ENCODE peak calls at places on chromosome 3, in seven cellular contexts. One of them, this sample, is unnamed.

GRCh38 chr3:193680220-193680619 is 87.2 kb downstream of the OPA1 start:
- DNase-seq in HepG2: no peak
- DNase-seq in SK-N-SH: no peak
- DNase-seq in HCT116: no peak
- DNase-seq in H1: no peak
- DNase-seq in K562: no peak
- DNase-seq in GM12878: no peak
- DNase-seq in this sample: no peak

GRCh38 chr3:60746690-60747416 is 504.4 kb downstream of the FHIT start:
- DNase-seq in HepG2: no peak
- DNase-seq in SK-N-SH: no peak
- DNase-seq in HCT116: no peak
- DNase-seq in H1: no peak
- DNase-seq in K562: no peak
- DNase-seq in GM12878: no peak
- DNase-seq in this sample: no peak

GRCh38 chr3:71130516-71131384 is 452.8 kb downstream of the FOXP1 start:
- DNase-seq in HepG2: peak; percentile 35
- DNase-seq in SK-N-SH: no peak
- DNase-seq in HCT116: no peak
- DNase-seq in H1: no peak
- DNase-seq in K562: no peak
- DNase-seq in GM12878: no peak
- DNase-seq in this sample: peak; percentile 46

GRCh38 chr3:141386611-141387110 is 18.4 kb downstream of the ZBTB38 start:
- DNase-seq in HepG2: no peak
- DNase-seq in SK-N-SH: no peak
- DNase-seq in HCT116: no peak
- DNase-seq in H1: no peak
- DNase-seq in K562: no peak
- DNase-seq in GM12878: no peak
- DNase-seq in this sample: no peak

GRCh38 chr3:46585799-46586693 is 19.9 kb upstream of the LRRC2 start:
- DNase-seq in HepG2: peak; percentile 81
- DNase-seq in SK-N-SH: no peak
- DNase-seq in HCT116: no peak
- DNase-seq in H1: no peak
- DNase-seq in K562: no peak
- DNase-seq in GM12878: no peak
- DNase-seq in this sample: no peak

GRCh38 chr3:93991286-93992030 is 11.5 kb downstream of the ARL13B start:
- DNase-seq in HepG2: no peak
- DNase-seq in SK-N-SH: no peak
- DNase-seq in HCT116: no peak
- DNase-seq in H1: no peak
- DNase-seq in K562: no peak
- DNase-seq in GM12878: no peak
- DNase-seq in this sample: no peak

GRCh38 chr3:34626699-34627098 is 828.3 kb downstream of the PDCD6IP start:
- DNase-seq in HepG2: no peak
- DNase-seq in SK-N-SH: no peak
- DNase-seq in HCT116: no peak
- DNase-seq in H1: no peak
- DNase-seq in K562: no peak
- DNase-seq in GM12878: no peak
- DNase-seq in this sample: no peak

GRCh38 chr3:22608093-22608492 is 595.0 kb upstream of the UBE2E2 start:
- DNase-seq in HepG2: no peak
- DNase-seq in SK-N-SH: no peak
- DNase-seq in HCT116: no peak
- DNase-seq in H1: no peak
- DNase-seq in K562: no peak
- DNase-seq in GM12878: no peak
- DNase-seq in this sample: no peak

GRCh38 chr3:126130981-126131750 is 47.2 kb upstream of the SLC41A3 start:
- DNase-seq in HepG2: no peak
- DNase-seq in SK-N-SH: peak; percentile 2
- DNase-seq in HCT116: no peak
- DNase-seq in H1: peak; percentile 8
- DNase-seq in K562: no peak
- DNase-seq in GM12878: no peak
- DNase-seq in this sample: no peak

GRCh38 chr3:32249184-32249782 is 10.8 kb downstream of the CMTM8 start:
- DNase-seq in HepG2: no peak
- DNase-seq in SK-N-SH: no peak
- DNase-seq in HCT116: peak; percentile 69
- DNase-seq in H1: no peak
- DNase-seq in K562: no peak
- DNase-seq in GM12878: no peak
- DNase-seq in this sample: peak; percentile 12

GRCh38 chr3:108006901-108007331 is 83.9 kb downstream of the CD47 start:
- DNase-seq in HepG2: no peak
- DNase-seq in SK-N-SH: no peak
- DNase-seq in HCT116: no peak
- DNase-seq in H1: no peak
- DNase-seq in K562: no peak
- DNase-seq in GM12878: no peak
- DNase-seq in this sample: no peak

GRCh38 chr3:72488736-72489030 is 359.6 kb downstream of the SHQ1 start:
- DNase-seq in HepG2: no peak
- DNase-seq in SK-N-SH: no peak
- DNase-seq in HCT116: no peak
- DNase-seq in H1: no peak
- DNase-seq in K562: no peak
- DNase-seq in GM12878: no peak
- DNase-seq in this sample: no peak

GRCh38 chr3:180802837-180803236 is 109.6 kb upstream of the FXR1 start:
- DNase-seq in HepG2: peak; percentile 28
- DNase-seq in SK-N-SH: peak; percentile 32
- DNase-seq in HCT116: peak; percentile 3
- DNase-seq in H1: no peak
- DNase-seq in K562: no peak
- DNase-seq in GM12878: no peak
- DNase-seq in this sample: peak; percentile 47

GRCh38 chr3:123026551-123027291 is 842 bp downstream of the SEMA5B start:
- DNase-seq in HepG2: no peak
- DNase-seq in SK-N-SH: peak; percentile 79
- DNase-seq in HCT116: no peak
- DNase-seq in H1: peak; percentile 87
- DNase-seq in K562: no peak
- DNase-seq in GM12878: no peak
- DNase-seq in this sample: peak; percentile 31

GRCh38 chr3:73469331-73469730 is 155.4 kb downstream of the PDZRN3 start:
- DNase-seq in HepG2: no peak
- DNase-seq in SK-N-SH: no peak
- DNase-seq in HCT116: no peak
- DNase-seq in H1: no peak
- DNase-seq in K562: no peak
- DNase-seq in GM12878: no peak
- DNase-seq in this sample: no peak

GRCh38 chr3:53696401-53697172 is 149.6 kb downstream of the CHDH start:
- DNase-seq in HepG2: no peak
- DNase-seq in SK-N-SH: no peak
- DNase-seq in HCT116: no peak
- DNase-seq in H1: peak; percentile 34
- DNase-seq in K562: no peak
- DNase-seq in GM12878: no peak
- DNase-seq in this sample: no peak

GRCh38 chr3:78703944-78704343 is 1063.9 kb downstream of the ROBO1 start:
- DNase-seq in HepG2: no peak
- DNase-seq in SK-N-SH: no peak
- DNase-seq in HCT116: no peak
- DNase-seq in H1: no peak
- DNase-seq in K562: no peak
- DNase-seq in GM12878: no peak
- DNase-seq in this sample: no peak

GRCh38 chr3:45365060-45365459 is 23.3 kb upstream of the LARS2 start:
- DNase-seq in HepG2: no peak
- DNase-seq in SK-N-SH: no peak
- DNase-seq in HCT116: no peak
- DNase-seq in H1: no peak
- DNase-seq in K562: no peak
- DNase-seq in GM12878: no peak
- DNase-seq in this sample: no peak
- TF ChIP-seq JUND in HepG2: no peak
- TF ChIP-seq JUND in SK-N-SH: peak; percentile 26
- TF ChIP-seq JUND in HCT116: no peak
- TF ChIP-seq JUND in H1: no peak
- TF ChIP-seq JUND in K562: no peak
- TF ChIP-seq JUND in GM12878: no peak
- TF ChIP-seq JUND in this sample: no peak

GRCh38 chr3:183293966-183294365 is 40.9 kb downstream of the B3GNT5 start:
- DNase-seq in HepG2: no peak
- DNase-seq in SK-N-SH: no peak
- DNase-seq in HCT116: no peak
- DNase-seq in H1: no peak
- DNase-seq in K562: no peak
- DNase-seq in GM12878: no peak
- DNase-seq in this sample: no peak

GRCh38 chr3:183298708-183299153 is 45.7 kb downstream of the B3GNT5 start:
- DNase-seq in HepG2: no peak
- DNase-seq in SK-N-SH: no peak
- DNase-seq in HCT116: no peak
- DNase-seq in H1: peak; percentile 54
- DNase-seq in K562: peak; percentile 43
- DNase-seq in GM12878: no peak
- DNase-seq in this sample: no peak

GRCh38 chr3:183291511-183292031 is 38.5 kb downstream of the B3GNT5 start:
- DNase-seq in HepG2: peak; percentile 78
- DNase-seq in SK-N-SH: no peak
- DNase-seq in HCT116: no peak
- DNase-seq in H1: no peak
- DNase-seq in K562: no peak
- DNase-seq in GM12878: no peak
- DNase-seq in this sample: peak; percentile 96

GRCh38 chr3:183296944-183297343 is 43.9 kb downstream of the B3GNT5 start:
- DNase-seq in HepG2: no peak
- DNase-seq in SK-N-SH: no peak
- DNase-seq in HCT116: no peak
- DNase-seq in H1: no peak
- DNase-seq in K562: no peak
- DNase-seq in GM12878: no peak
- DNase-seq in this sample: peak; percentile 53

GRCh38 chr3:183295211-183295610 is 42.2 kb downstream of the B3GNT5 start:
- DNase-seq in HepG2: peak; percentile 18
- DNase-seq in SK-N-SH: no peak
- DNase-seq in HCT116: no peak
- DNase-seq in H1: no peak
- DNase-seq in K562: no peak
- DNase-seq in GM12878: no peak
- DNase-seq in this sample: peak; percentile 100
- TF ChIP-seq JUND in HepG2: no peak
- TF ChIP-seq JUND in SK-N-SH: no peak
- TF ChIP-seq JUND in HCT116: no peak
- TF ChIP-seq JUND in H1: no peak
- TF ChIP-seq JUND in K562: no peak
- TF ChIP-seq JUND in GM12878: no peak
- TF ChIP-seq JUND in this sample: peak; percentile 93

GRCh38 chr3:115788921-115789470 is 165.7 kb downstream of the GAP43 start:
- DNase-seq in HepG2: peak; percentile 48
- DNase-seq in SK-N-SH: no peak
- DNase-seq in HCT116: peak; percentile 57
- DNase-seq in H1: no peak
- DNase-seq in K562: no peak
- DNase-seq in GM12878: no peak
- DNase-seq in this sample: no peak
- TF ChIP-seq JUND in HepG2: no peak
- TF ChIP-seq JUND in SK-N-SH: peak; percentile 92
- TF ChIP-seq JUND in HCT116: peak; percentile 70
- TF ChIP-seq JUND in H1: no peak
- TF ChIP-seq JUND in K562: no peak
- TF ChIP-seq JUND in GM12878: no peak
- TF ChIP-seq JUND in this sample: no peak

GRCh38 chr3:166248784-166249183 is 411.6 kb upstream of the BCHE start:
- DNase-seq in HepG2: no peak
- DNase-seq in SK-N-SH: no peak
- DNase-seq in HCT116: no peak
- DNase-seq in H1: no peak
- DNase-seq in K562: no peak
- DNase-seq in GM12878: no peak
- DNase-seq in this sample: no peak
- TF ChIP-seq JUND in HepG2: no peak
- TF ChIP-seq JUND in SK-N-SH: no peak
- TF ChIP-seq JUND in HCT116: no peak
- TF ChIP-seq JUND in H1: no peak
- TF ChIP-seq JUND in K562: no peak
- TF ChIP-seq JUND in GM12878: no peak
- TF ChIP-seq JUND in this sample: no peak

This sample was measured in T47D.